ENCODE peak calls at places on chromosomes 3 and 15, in seven cellular contexts. U is kidney tubule cell, E is HS-5, H is globus pallidus, G is B cell, Y is NCI-H1694 treated with DMSO at 0.1 percent for 48 hours, M is stomach. N is an unnamed sample.

GRCh38 chr3:64578797-64579196 is 109.0 kb downstream of the ADAMTS9 start:
- DNase-seq in G (no peak), E (no peak), M (no peak), H (no peak), U (peak), Y (no peak), N (no peak)

GRCh38 chr3:52225452-52226228 is at the start of gene TLR9:
- DNase-seq in H (no peak), U (no peak), M (no peak), E (no peak), G (peak), Y (no peak), N (no peak)

GRCh38 chr3:8988791-8989558 is 25.7 kb upstream of the RAD18 start:
- DNase-seq in H (no peak), E (no peak), G (no peak), M (no peak), Y (no peak), U (no peak), N (no peak)

GRCh38 chr3:159832024-159832423 is 156.6 kb upstream of the IL12A start:
- DNase-seq in U (no peak), H (no peak), E (no peak), Y (no peak), G (peak), M (no peak), N (no peak)

GRCh38 chr15:52318729-52319500 is 23.3 kb upstream of the MYO5C start:
- DNase-seq in H (no peak), M (no peak), Y (peak), U (peak), G (no peak), E (no peak), N (no peak)

GRCh38 chr3:16547958-16548357 is 34.5 kb upstream of the RFTN1 start:
- DNase-seq in H (no peak), Y (no peak), G (no peak), E (no peak), M (no peak), U (no peak), N (no peak)

GRCh38 chr15:66883322-66883911 is 181.4 kb downstream of the SMAD6 start:
- DNase-seq in G (no peak), E (peak), U (peak), M (peak), H (peak), Y (no peak), N (peak)

GRCh38 chr3:184561329-184562145 is at the start of gene EPHB3:
- DNase-seq in Y (peak), U (peak), E (peak), G (peak), M (peak), H (peak), N (peak)

GRCh38 chr3:69086133-69086722 is 1.5 kb downstream of the ARL6IP5 start:
- DNase-seq in E (peak), H (peak), Y (no peak), U (peak), M (peak), G (no peak), N (peak)